ENCODE peak calls at places on chromosome 19, in eight cellular contexts. P is breast epithelium; E is uterus; A is GM12864; B is activated CD8-positive, alpha-beta T cell treated with anti-CD3 and anti-CD28 coated beads for 36 hours; U is thoracic aorta; X is cardiac muscle cell; F is astrocyte of the spinal cord. Q is an unnamed sample.

GRCh38 chr19:12806242-12807131 is at the start of gene RNASEH2A:
- DNase-seq in F (peak; percentile 92), U (no peak), X (peak; percentile 94), A (peak; percentile 76), E (peak; percentile 85), B (peak; percentile 93), P (peak; percentile 74), Q (peak; percentile 95)

GRCh38 chr19:57363734-57364181 is 407 bp downstream of the TRAPPC2B start:
- DNase-seq in X (peak; percentile 23), A (no peak), U (no peak), F (no peak), E (no peak), P (no peak), B (no peak), Q (peak; percentile 11)

GRCh38 chr19:2154587-2155075 is 3.3 kb upstream of the AP3D1 start:
- DNase-seq in U (no peak), F (peak; percentile 21), P (peak; percentile 61), X (peak; percentile 57), E (no peak), A (no peak), B (no peak), Q (peak; percentile 29)

GRCh38 chr19:30555788-30556110 is 183.6 kb downstream of the ZNF536 start:
- DNase-seq in X (no peak), F (no peak), U (no peak), A (no peak), B (no peak), P (no peak), E (no peak), Q (no peak)

GRCh38 chr19:33192010-33192409 is 2.1 kb upstream of the LRP3 start:
- DNase-seq in A (no peak), U (no peak), P (no peak), F (no peak), E (no peak), B (peak; percentile 15), X (no peak), Q (no peak)

GRCh38 chr19:33052352-33052972 is 12.2 kb downstream of the RHPN2 start:
- DNase-seq in P (no peak), U (no peak), B (no peak), A (no peak), X (no peak), F (no peak), E (peak; percentile 67), Q (peak; percentile 70)

GRCh38 chr19:50333737-50334617 is 4.8 kb upstream of the KCNC3 start:
- DNase-seq in A (no peak), F (no peak), E (peak; percentile 27), P (peak; percentile 35), X (peak; percentile 86), B (no peak), U (no peak), Q (no peak)

GRCh38 chr19:31503211-31503610 is 154.0 kb upstream of the TSHZ3 start:
- DNase-seq in P (no peak), E (no peak), A (no peak), U (no peak), X (no peak), F (no peak), B (no peak), Q (no peak)

GRCh38 chr19:14677464-14677863 is 2.8 kb upstream of the ADGRE3 start:
- DNase-seq in A (no peak), P (no peak), E (no peak), B (peak; percentile 39), F (no peak), U (no peak), X (no peak), Q (no peak)

GRCh38 chr19:44746946-44747738 is 1.4 kb upstream of the BCL3 start:
- DNase-seq in A (no peak), B (peak; percentile 95), F (peak; percentile 97), P (peak; percentile 96), X (peak; percentile 84), E (peak; percentile 96), U (peak; percentile 83), Q (peak; percentile 96)

GRCh38 chr19:46107371-46107770 is 17.1 kb downstream of the IGFL3 start:
- DNase-seq in F (peak; percentile 59), A (no peak), E (no peak), U (no peak), B (no peak), X (no peak), P (peak; percentile 86), Q (peak; percentile 47)

GRCh38 chr19:4119763-4120162 is 4.2 kb downstream of the MAP2K2 start:
- DNase-seq in U (no peak), P (no peak), F (no peak), B (no peak), A (no peak), X (no peak), E (no peak), Q (no peak)

GRCh38 chr19:16085115-16085514 is 8.8 kb downstream of the TPM4 start:
- DNase-seq in A (no peak), F (no peak), U (no peak), E (no peak), B (peak; percentile 47), P (no peak), X (no peak), Q (no peak)

GRCh38 chr19:58544591-58545285 is 874 bp downstream of the TRIM28 start:
- DNase-seq in E (peak; percentile 36), X (peak; percentile 76), U (no peak), P (no peak), F (peak; percentile 29), A (no peak), B (peak; percentile 47), Q (peak; percentile 47)

GRCh38 chr19:30063184-30064020 is 121.4 kb downstream of the URI1 start:
- DNase-seq in B (no peak), E (no peak), U (no peak), A (no peak), P (no peak), X (no peak), F (no peak), Q (no peak)

GRCh38 chr19:18170714-18171255 is 2.8 kb upstream of the IFI30 start:
- DNase-seq in E (no peak), B (no peak), P (no peak), U (no peak), A (no peak), F (no peak), X (no peak), Q (no peak)

GRCh38 chr19:33175886-33176669 is 18.1 kb upstream of the LRP3 start:
- DNase-seq in P (peak; percentile 22), X (peak; percentile 56), B (peak; percentile 21), E (peak; percentile 43), A (peak; percentile 7), U (no peak), F (peak; percentile 38), Q (no peak)

GRCh38 chr19:23527797-23528196 is 132.5 kb upstream of the ZNF91 start:
- DNase-seq in F (no peak), A (no peak), U (no peak), P (no peak), E (no peak), B (peak; percentile 36), X (no peak), Q (no peak)

GRCh38 chr19:18433039-18433691 is 4.8 kb downstream of the ISYNA1 start:
- DNase-seq in A (no peak), U (no peak), E (peak; percentile 53), F (no peak), X (no peak), B (peak; percentile 52), P (no peak), Q (no peak)

GRCh38 chr19:15025237-15025636 is 24.0 kb upstream of the CASP14 start:
- DNase-seq in X (no peak), U (no peak), A (no peak), F (no peak), B (peak; percentile 15), P (peak; percentile 18), E (no peak), Q (no peak)

GRCh38 chr19:19096641-19097627 is 33.1 kb downstream of the SLC25A42 start:
- DNase-seq in P (no peak), F (no peak), E (no peak), A (no peak), B (no peak), X (no peak), U (no peak), Q (no peak)

GRCh38 chr19:670609-671075 is 5.5 kb upstream of the FSTL3 start:
- DNase-seq in U (no peak), B (peak; percentile 35), F (no peak), A (no peak), X (no peak), E (no peak), P (no peak), Q (no peak)
- TF ChIP-seq CTCF in U (no peak), B (no peak), F (no peak), A (peak; percentile 51), X (peak; percentile 4), E (no peak), P (no peak), Q (peak; percentile 13)

DNA sequence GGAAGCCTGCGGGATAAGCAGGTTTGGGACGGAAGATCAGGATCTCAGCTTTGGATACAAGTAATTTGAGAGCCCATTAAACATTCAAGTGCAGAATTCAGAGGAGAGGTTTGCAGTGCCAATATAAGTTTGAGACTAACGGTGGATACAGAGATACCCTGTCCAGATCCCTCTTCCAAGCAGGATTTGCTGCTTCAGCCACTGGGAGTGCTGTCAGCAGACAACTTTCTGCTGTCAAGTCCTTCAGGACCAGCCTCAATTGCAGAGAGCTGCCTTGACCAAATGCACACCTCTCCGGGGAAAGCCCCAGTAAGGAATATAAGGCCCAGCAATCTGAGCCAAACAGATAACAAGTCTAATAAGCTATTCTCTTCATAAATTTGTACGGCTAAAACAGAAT is 46.1 kb upstream of the ZNF780A start:
- DNase-seq in F (no peak), B (no peak), A (no peak), P (no peak), X (no peak), U (no peak), E (no peak), Q (no peak)
- TF ChIP-seq CTCF in F (no peak), B (no peak), A (no peak), P (no peak), X (no peak), U (no peak), E (no peak), Q (no peak)

GRCh38 chr19:53808710-53809125 is 15.4 kb downstream of the NLRP12 start:
- DNase-seq in E (no peak), F (peak; percentile 24), U (no peak), A (no peak), B (no peak), P (no peak), X (peak; percentile 55), Q (peak; percentile 74)
- TF ChIP-seq CTCF in E (no peak), F (peak; percentile 67), U (no peak), A (peak; percentile 48), B (no peak), P (no peak), X (peak; percentile 74), Q (peak; percentile 69)

DNA sequence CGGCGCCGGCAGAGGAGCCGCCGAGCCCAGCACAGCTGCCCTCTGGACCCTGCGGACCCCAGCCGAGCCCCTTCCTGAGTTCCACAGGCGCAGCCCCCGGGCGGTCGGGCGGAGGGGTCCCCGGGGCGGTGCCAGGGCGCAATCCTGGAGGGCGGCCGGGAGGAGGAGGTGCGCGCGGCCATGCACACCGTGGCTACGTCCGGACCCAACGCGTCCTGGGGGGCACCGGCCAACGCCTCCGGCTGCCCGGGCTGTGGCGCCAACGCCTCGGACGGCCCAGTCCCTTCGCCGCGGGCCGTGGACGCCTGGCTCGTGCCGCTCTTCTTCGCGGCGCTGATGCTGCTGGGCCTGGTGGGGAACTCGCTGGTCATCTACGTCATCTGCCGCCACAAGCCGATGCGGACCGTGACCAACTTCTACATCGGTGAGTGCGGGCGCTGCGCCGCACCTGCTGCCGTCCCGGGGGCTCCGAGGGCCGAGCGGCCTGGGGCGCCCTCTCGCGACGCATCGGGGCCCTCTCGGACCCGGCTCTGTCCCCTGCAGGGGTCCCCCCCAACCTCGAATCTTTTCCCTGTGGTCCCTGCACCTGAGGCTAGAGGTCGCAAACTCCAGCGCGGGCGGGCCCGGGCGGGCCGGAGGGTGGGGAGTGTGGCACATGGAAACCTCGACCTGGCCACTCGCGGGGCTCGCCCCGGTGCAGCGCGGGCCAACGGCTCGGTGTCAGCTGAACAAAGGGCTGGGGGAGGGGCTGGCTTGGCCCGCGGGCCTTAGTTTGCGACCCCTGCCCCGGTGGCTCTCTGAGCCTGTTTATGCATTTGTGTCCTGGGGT is at the start of gene KISS1R:
- DNase-seq in E (no peak), A (no peak), U (no peak), P (no peak), B (peak; percentile 65), X (peak; percentile 75), F (no peak), Q (no peak)
- TF ChIP-seq CTCF in E (peak; percentile 21), A (peak; percentile 54), U (no peak), P (no peak), B (peak; percentile 88), X (peak; percentile 44), F (peak; percentile 40), Q (peak; percentile 25)